ENCODE peak calls at places on chromosomes 1 and 21, in six cellular contexts. N is neuronal stem cell, X is mucosa of descending colon, S is right lobe of liver, A is tibial artery, T is neural progenitor cell. K is an unnamed sample.

GRCh38 chr1:183783342-183783741 is 21.6 kb upstream of the RGL1 start:
- DNase-seq in S (no peak), X (no peak), N (no peak), A (no peak), T (no peak), K (no peak)

GRCh38 chr1:156012051-156012817 is 8.5 kb downstream of the SSR2 start:
- DNase-seq in A (no peak), X (no peak), N (no peak), T (no peak), S (no peak), K (no peak)

GRCh38 chr1:156814571-156815260 is 1.9 kb downstream of the SH2D2A start:
- DNase-seq in X (peak; percentile 56), T (no peak), A (no peak), S (no peak), N (no peak), K (no peak)

GRCh38 chr1:95384570-95384969 is 150.6 kb downstream of the RWDD3 start:
- DNase-seq in X (no peak), A (no peak), N (peak; percentile 62), S (no peak), T (peak; percentile 79), K (peak; percentile 12)

GRCh38 chr1:99662581-99663208 is 16.8 kb downstream of the PALMD start:
- DNase-seq in A (peak; percentile 91), X (no peak), N (no peak), S (no peak), T (peak; percentile 28), K (peak; percentile 81)

GRCh38 chr1:199089393-199090122 is 450.7 kb downstream of the PTPRC start:
- DNase-seq in A (no peak), T (no peak), S (no peak), N (no peak), X (no peak), K (peak; percentile 18)

GRCh38 chr1:237938553-237938952 is 47.8 kb upstream of the ZP4 start:
- DNase-seq in N (no peak), T (no peak), X (no peak), S (no peak), A (no peak), K (no peak)

GRCh38 chr1:234154320-234155251 is 218.7 kb upstream of the COA6 start:
- DNase-seq in N (peak; percentile 78), X (no peak), T (peak; percentile 84), A (no peak), S (no peak), K (peak; percentile 73)

GRCh38 chr1:207412845-207413244 is 41.3 kb upstream of the CR2 start:
- DNase-seq in X (no peak), A (no peak), S (no peak), T (no peak), N (no peak), K (no peak)

GRCh38 chr1:233621923-233622322 is 8.0 kb downstream of the KCNK1 start:
- DNase-seq in A (no peak), S (no peak), T (no peak), X (no peak), N (no peak), K (no peak)

GRCh38 chr1:171254859-171255258 is 6.6 kb downstream of the FMO1 start:
- DNase-seq in N (no peak), A (no peak), T (no peak), X (no peak), S (no peak), K (peak; percentile 79)

GRCh38 chr1:222136869-222137268 is 395.0 kb upstream of the DUSP10 start:
- DNase-seq in S (no peak), A (no peak), T (no peak), N (no peak), X (no peak), K (no peak)

GRCh38 chr1:110370827-110371226 is 20.0 kb downstream of the SLC16A4 start:
- DNase-seq in T (no peak), X (no peak), A (no peak), S (no peak), N (no peak), K (peak; percentile 68)

GRCh38 chr21:41280115-41280919 is 36.3 kb upstream of the FAM3B start:
- DNase-seq in S (no peak), N (no peak), A (no peak), T (no peak), X (no peak), K (no peak)

GRCh38 chr1:191026828-191027227 is 549.2 kb upstream of the BRINP3 start:
- DNase-seq in A (no peak), T (no peak), N (no peak), X (no peak), S (no peak), K (no peak)

GRCh38 chr1:155698382-155699038 is 9.6 kb downstream of the DAP3 start:
- DNase-seq in N (no peak), S (no peak), A (no peak), X (no peak), T (no peak), K (peak; percentile 48)

GRCh38 chr1:21857142-21857839 is 45.2 kb downstream of the LDLRAD2 start:
- DNase-seq in S (no peak), N (no peak), X (no peak), T (no peak), A (no peak), K (peak; percentile 19)

GRCh38 chr1:15180189-15180588 is 26.6 kb downstream of the TMEM51 start:
- DNase-seq in S (no peak), A (no peak), X (no peak), N (no peak), T (no peak), K (peak; percentile 58)

GRCh38 chr1:11156441-11156840 is 32.7 kb upstream of the ANGPTL7 start:
- DNase-seq in X (no peak), S (no peak), A (no peak), T (no peak), N (no peak), K (peak; percentile 42)

GRCh38 chr1:147586412-147586811 is 45.1 kb downstream of the BCL9 start:
- DNase-seq in N (peak; percentile 21), A (no peak), X (no peak), T (peak; percentile 77), S (no peak), K (no peak)

GRCh38 chr1:52669696-52670095 is 28.5 kb downstream of the COA7 start:
- DNase-seq in S (no peak), T (no peak), A (no peak), X (no peak), N (no peak), K (no peak)

GRCh38 chr1:85611390-85611789 is 30.8 kb downstream of the CCN1 start:
- DNase-seq in X (no peak), A (no peak), N (no peak), T (no peak), S (no peak), K (peak; percentile 35)

GRCh38 chr21:17139696-17140095 is 373.1 kb upstream of the CXADR start:
- DNase-seq in T (no peak), A (no peak), N (no peak), X (no peak), S (no peak), K (peak; percentile 12)

GRCh38 chr21:28550057-28550825 is 442.4 kb downstream of the LTN1 start:
- DNase-seq in T (no peak), A (no peak), X (no peak), S (no peak), N (no peak), K (no peak)

DNA sequence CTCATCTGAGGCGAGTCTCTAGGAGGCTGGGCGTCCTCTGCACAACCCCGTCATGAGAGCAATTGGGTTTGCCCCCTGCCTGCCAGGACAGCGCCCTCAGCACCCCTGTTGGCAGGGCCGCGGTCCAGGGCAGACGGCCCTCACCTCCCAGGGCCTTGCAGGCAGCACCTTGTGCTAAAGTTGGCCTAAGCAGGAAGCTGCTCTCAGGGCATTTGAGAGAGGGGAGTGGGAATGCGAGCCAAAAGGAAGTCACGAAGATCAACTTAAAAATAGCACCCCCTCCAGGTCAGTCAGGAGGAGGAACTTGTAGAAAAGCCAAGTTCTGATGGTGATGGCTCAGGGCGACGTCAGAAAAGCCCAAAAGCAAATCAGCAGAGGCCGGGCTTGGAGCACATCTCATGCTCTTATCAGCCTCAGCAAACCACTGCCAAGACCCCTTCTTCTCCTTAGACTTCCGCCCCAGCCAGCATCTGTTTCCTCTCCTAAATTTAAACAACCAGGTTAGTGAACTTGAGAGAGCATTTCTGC is 12.6 kb upstream of the ADORA3 start:
- DNase-seq in X (no peak), N (no peak), S (peak; percentile 59), T (peak; percentile 21), A (peak; percentile 36), K (no peak)
- H3K4me3 ChIP-seq in X (no peak overlapping the region), N (peak overlapping the region; percentile 16), S (no peak overlapping the region), T (no peak overlapping the region), A (peak overlapping the region; percentile 47), K (no peak overlapping the region)

GRCh38 chr1:54403808-54404261 is 2.4 kb downstream of the SSBP3 start:
- DNase-seq in X (no peak), T (no peak), A (no peak), S (no peak), N (no peak), K (peak; percentile 68)
- H3K4me3 ChIP-seq in X (no peak overlapping the region), T (peak overlapping the region; percentile 97), A (peak overlapping the region; percentile 83), S (no peak overlapping the region), N (no peak overlapping the region), K (peak overlapping the region; percentile 27)

DNA sequence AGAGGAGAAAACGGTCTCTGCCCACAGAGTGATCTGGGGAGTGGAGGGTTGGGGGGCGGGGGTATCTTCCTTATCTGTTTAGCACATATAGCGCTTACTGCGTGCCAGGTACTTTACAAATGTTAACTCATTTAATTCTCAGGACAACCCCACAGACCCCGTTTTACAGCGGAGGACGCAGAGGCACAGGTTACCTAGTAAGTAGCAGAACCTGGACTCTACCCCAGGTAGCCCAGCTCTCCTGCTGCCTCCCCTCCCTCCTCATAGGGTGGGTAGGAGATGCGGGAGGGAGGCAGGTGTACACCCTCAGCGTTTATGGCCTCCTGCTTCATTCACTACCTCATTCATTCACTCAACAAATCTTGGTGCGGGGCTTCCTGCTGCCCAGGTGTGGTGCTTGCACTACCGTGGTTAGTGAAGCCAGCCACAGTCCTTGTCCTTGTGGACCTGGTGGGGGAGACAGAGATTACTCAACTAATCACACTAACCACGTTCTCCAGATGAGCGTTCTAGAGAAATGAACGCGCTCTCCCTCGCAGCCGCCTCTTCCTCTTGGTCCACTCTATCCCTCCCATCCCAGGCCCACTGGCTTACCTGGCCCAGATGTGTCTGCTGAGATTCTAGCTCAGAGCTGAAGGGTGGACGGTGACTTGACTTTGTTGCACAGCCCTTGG is 102.0 kb downstream of the IER5 start:
- DNase-seq in N (no peak), A (no peak), X (no peak), T (no peak), S (no peak), K (no peak)
- H3K4me3 ChIP-seq in N (no peak overlapping the region), A (no peak overlapping the region), X (no peak overlapping the region), T (peak overlapping the region; percentile 53), S (no peak overlapping the region), K (no peak overlapping the region)

GRCh38 chr1:179761296-179761695 is 18.2 kb downstream of the FAM163A start:
- DNase-seq in A (no peak), T (no peak), S (no peak), X (no peak), N (no peak), K (no peak)
- H3K4me3 ChIP-seq in A (no peak overlapping the region), T (no peak overlapping the region), S (no peak overlapping the region), X (no peak overlapping the region), N (no peak overlapping the region), K (no peak overlapping the region)